ENCODE peak calls at places on chromosomes 7 and 10, in ten cellular contexts. W is neural crest cell; P is transverse colon; B is CD8-positive, alpha-beta T cell; R is GM12864; O is endothelial cell of umbilical vein; L is lower lobe of right lung; C is AG04449; N is progenitor cell of endocrine pancreas; U is IMR-90. D is an unnamed sample.

GRCh38 chr7:48337012-48337621 is 165.9 kb downstream of the ABCA13 start:
- DNase-seq in U (peak; percentile 8), B (no peak), R (no peak), P (no peak), O (peak; percentile 6), C (no peak), L (no peak), N (no peak), W (peak; percentile 6), D (no peak)

GRCh38 chr10:48938281-48938680 is 1.4 kb downstream of the LRRC18 start:
- DNase-seq in W (no peak), L (no peak), C (no peak), B (no peak), U (no peak), O (no peak), P (no peak), N (no peak), R (no peak), D (no peak)

GRCh38 chr10:14425031-14425430 is 94.3 kb upstream of the FRMD4A start:
- DNase-seq in O (no peak), L (no peak), N (no peak), W (no peak), B (no peak), U (no peak), R (no peak), C (no peak), P (no peak), D (no peak)

GRCh38 chr7:90530263-90530662 is 60.8 kb downstream of the PTTG1IP2 start:
- DNase-seq in U (peak; percentile 23), R (no peak), O (no peak), W (no peak), P (no peak), L (no peak), N (no peak), B (no peak), C (no peak), D (peak; percentile 2)

GRCh38 chr10:35626971-35627507 is 15.1 kb downstream of the FZD8 start:
- DNase-seq in O (peak; percentile 34), U (peak; percentile 68), B (no peak), N (no peak), L (no peak), C (no peak), P (no peak), R (no peak), W (no peak), D (no peak)

GRCh38 chr10:116045957-116046356 is 227.0 kb downstream of the GFRA1 start:
- DNase-seq in R (no peak), L (no peak), B (no peak), C (no peak), U (no peak), N (no peak), W (no peak), O (no peak), P (no peak), D (no peak)

GRCh38 chr7:104231054-104232046 is 23.5 kb upstream of the ORC5 start:
- DNase-seq in C (no peak), U (peak; percentile 58), N (peak; percentile 29), L (peak; percentile 45), B (peak; percentile 25), P (peak; percentile 30), O (peak; percentile 49), W (peak; percentile 48), R (no peak), D (no peak)

GRCh38 chr10:28719789-28720436 is 42.6 kb downstream of the BAMBI start:
- DNase-seq in U (peak; percentile 71), P (no peak), C (no peak), R (no peak), B (no peak), W (no peak), O (peak; percentile 77), L (no peak), N (no peak), D (no peak)

DNA sequence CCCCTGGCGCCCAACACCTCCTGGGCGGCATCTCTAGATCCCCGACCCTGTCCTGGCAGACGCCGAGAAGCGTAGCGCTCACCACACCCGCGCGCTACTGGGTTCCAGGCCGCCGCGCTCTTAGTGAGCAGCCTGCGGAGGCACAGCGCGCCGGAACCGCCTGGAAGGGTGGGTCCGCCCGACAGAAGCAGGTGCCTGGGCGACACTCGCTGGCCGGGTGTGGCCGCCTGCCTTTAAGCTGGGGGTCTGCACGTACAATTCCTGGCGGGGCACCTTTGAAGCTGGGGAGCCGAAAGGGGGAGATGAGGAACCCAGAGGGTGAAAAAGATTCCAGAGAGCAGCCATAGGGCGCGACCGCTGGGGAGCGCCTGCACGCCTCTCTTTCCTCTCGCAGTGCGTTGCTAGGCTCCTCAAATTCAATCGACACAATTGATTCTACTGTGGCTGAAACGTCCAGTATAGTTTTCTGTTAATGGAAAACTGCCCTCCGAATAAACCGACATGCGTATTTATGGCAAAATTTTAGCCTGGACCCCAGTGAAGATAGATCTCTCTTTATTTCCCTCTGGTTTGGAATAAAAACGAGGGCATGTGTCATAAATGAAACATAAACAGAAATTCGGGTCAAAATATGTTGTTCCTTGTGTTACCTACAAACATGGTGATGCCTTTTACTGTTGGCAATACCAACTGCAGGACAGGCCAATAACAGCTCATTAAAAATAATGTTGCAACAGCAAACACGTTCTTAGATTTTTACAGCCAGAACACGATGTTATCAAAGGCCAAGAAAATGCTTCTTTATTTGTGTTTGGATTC is 4.6 kb downstream of the HMX3 start:
- DNase-seq in O (no peak), W (no peak), C (no peak), B (no peak), N (no peak), U (no peak), R (no peak), P (no peak), L (no peak), D (no peak)
- TF ChIP-seq CTCF in O (no peak), W (peak; percentile 22), C (no peak), B (no peak), N (peak; percentile 27), U (no peak), R (no peak), P (no peak), L (no peak), D (no peak)

GRCh38 chr7:27128776-27129728 is 1.5 kb downstream of the HOXA4 start:
- DNase-seq in C (no peak), W (no peak), N (no peak), P (no peak), L (no peak), O (no peak), R (no peak), B (no peak), U (no peak), D (no peak)

GRCh38 chr7:27131390-27131819 is 848 bp upstream of the HOXA4 start:
- DNase-seq in W (no peak), R (no peak), N (no peak), L (no peak), B (no peak), P (no peak), C (no peak), U (no peak), O (peak; percentile 37), D (no peak)

GRCh38 chr7:27128034-27128433 is 2.5 kb downstream of the HOXA4 start:
- DNase-seq in O (no peak), N (no peak), W (no peak), P (no peak), U (peak; percentile 78), R (no peak), C (no peak), B (no peak), L (no peak), D (no peak)

GRCh38 chr7:27130540-27131389 is at the start of gene HOXA4:
- DNase-seq in B (peak; percentile 70), W (peak; percentile 64), L (peak; percentile 89), R (no peak), O (peak; percentile 89), N (peak; percentile 91), P (peak; percentile 94), C (no peak), U (peak; percentile 83), D (no peak)

GRCh38 chr7:27129729-27130539 is 623 bp downstream of the HOXA4 start:
- DNase-seq in C (no peak), N (no peak), P (peak; percentile 70), W (no peak), L (peak; percentile 50), B (no peak), U (no peak), R (no peak), O (peak; percentile 36), D (no peak)
- TF ChIP-seq CTCF in C (no peak), N (peak; percentile 38), P (peak; percentile 25), W (no peak), L (peak; percentile 10), B (no peak), U (peak; percentile 39), R (no peak), O (peak; percentile 35), D (peak; percentile 16)

GRCh38 chr7:146773506-146773905 is 656.9 kb downstream of the CNTNAP2 start:
- DNase-seq in L (no peak), U (no peak), P (no peak), N (no peak), C (no peak), W (no peak), R (no peak), O (no peak), B (no peak), D (no peak)

GRCh38 chr7:146768941-146769340 is 652.3 kb downstream of the CNTNAP2 start:
- DNase-seq in U (no peak), O (no peak), P (no peak), L (no peak), N (no peak), R (no peak), C (no peak), W (no peak), B (no peak), D (no peak)

DNA sequence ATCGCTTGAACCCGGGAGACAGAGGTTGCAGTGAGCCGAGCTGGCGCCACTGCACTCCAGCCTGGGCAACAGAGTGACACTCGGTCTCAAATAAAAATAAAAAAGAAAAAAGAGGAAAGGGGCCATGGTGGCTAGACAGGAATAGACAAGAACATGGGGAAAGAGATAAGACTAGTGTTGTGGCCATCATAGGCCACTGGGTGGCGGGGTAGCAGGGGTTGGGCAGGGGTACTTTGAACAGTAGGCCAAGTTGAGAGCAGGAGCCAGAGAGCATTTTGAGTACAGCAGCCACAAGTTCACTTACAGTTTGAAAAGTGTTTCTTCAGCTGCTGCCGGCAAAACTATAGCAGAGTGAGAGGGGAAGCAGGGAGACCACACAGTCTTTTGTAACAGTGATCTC is 656.0 kb downstream of the CNTNAP2 start:
- DNase-seq in R (no peak), N (no peak), P (no peak), L (no peak), B (no peak), W (peak; percentile 10), U (no peak), O (no peak), C (no peak), D (no peak)
- TF ChIP-seq CTCF in R (peak; percentile 4), N (peak; percentile 49), P (no peak), L (no peak), B (no peak), W (peak; percentile 56), U (no peak), O (no peak), C (no peak), D (no peak)

DNA sequence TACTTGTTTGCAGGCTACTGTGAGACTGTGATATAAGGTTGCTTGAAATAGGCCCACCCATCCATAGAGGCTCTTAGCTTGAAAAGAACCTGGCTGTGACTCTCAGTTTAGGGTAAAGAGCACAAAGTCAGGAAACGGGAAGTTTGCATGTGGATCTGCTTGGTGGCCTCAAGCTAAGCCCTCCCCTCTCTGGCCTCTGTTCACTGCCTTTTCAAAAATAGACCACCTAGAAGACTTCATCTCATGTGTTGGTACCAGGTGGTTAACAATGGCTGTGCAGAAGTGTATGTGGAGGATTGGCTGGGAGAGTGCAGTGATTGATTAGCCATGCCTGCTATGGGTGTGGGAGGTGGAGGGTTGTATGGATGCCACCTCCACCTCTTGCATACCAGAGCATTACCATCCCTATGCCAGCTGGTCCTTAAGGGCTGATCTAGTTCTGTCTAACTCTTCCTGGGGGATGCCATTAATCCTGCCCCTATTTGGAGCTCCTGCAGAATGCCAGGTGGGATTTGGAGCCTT is 122.0 kb downstream of the ZMIZ1 start:
- DNase-seq in N (no peak), P (no peak), O (no peak), W (no peak), R (no peak), U (no peak), L (no peak), C (no peak), B (no peak), D (no peak)
- TF ChIP-seq CTCF in N (no peak), P (no peak), O (no peak), W (no peak), R (no peak), U (no peak), L (no peak), C (no peak), B (no peak), D (no peak)